ENCODE peak calls at places on chromosomes 7 and 10, in eight cellular contexts. P is GM23248; F is mesendoderm; U is pons; M is activated effector memory CD4-positive, alpha-beta T cell treated with anti-CD3 and anti-CD28 coated beads, Interleukin-2, amount 50 U/mL, for 16 hours; L is left ventricle myocardium superior; B is T1000; D is posterior cingulate gyrus. I is an unnamed sample.

GRCh38 chr7:143398616-143399015 is 10.0 kb downstream of the EPHA1 start:
- DNase-seq in D (no peak), M (no peak), L (no peak), U (no peak), F (no peak), P (no peak), B (no peak), I (no peak)

GRCh38 chr7:31111109-31111451 is 59.0 kb downstream of the ADCYAP1R1 start:
- DNase-seq in M (no peak), D (no peak), U (no peak), B (no peak), P (no peak), F (no peak), L (no peak), I (no peak)

GRCh38 chr7:107563072-107563760 is 504 bp downstream of the COG5 start:
- DNase-seq in L (no peak), F (no peak), B (no peak), D (no peak), U (peak; percentile 35), P (no peak), M (no peak), I (peak; percentile 64)

GRCh38 chr7:105388373-105389089 is at the start of gene SRPK2:
- DNase-seq in L (peak; percentile 91), F (peak; percentile 85), B (no peak), U (peak; percentile 43), P (peak; percentile 84), M (peak; percentile 91), D (peak; percentile 93), I (peak; percentile 71)

GRCh38 chr10:58282615-58283014 is 13.7 kb downstream of the CISD1 start:
- DNase-seq in P (no peak), F (peak; percentile 27), B (no peak), M (no peak), L (no peak), U (peak; percentile 61), D (no peak), I (no peak)

GRCh38 chr7:106430103-106430502 is 145.3 kb upstream of the NAMPT start:
- DNase-seq in M (no peak), D (no peak), B (no peak), P (no peak), U (no peak), L (no peak), F (no peak), I (no peak)

GRCh38 chr7:34497153-34497777 is 160.8 kb upstream of the NPSR1 start:
- DNase-seq in D (no peak), F (peak; percentile 39), M (no peak), B (no peak), U (no peak), P (peak; percentile 8), L (no peak), I (no peak)

GRCh38 chr10:79400567-79401004 is 44.8 kb downstream of the ZCCHC24 start:
- DNase-seq in L (peak; percentile 73), F (peak; percentile 57), B (no peak), M (peak; percentile 81), P (peak; percentile 58), U (peak; percentile 71), D (no peak), I (no peak)

GRCh38 chr7:3063016-3063753 is 19.5 kb upstream of the CARD11 start:
- DNase-seq in F (no peak), D (no peak), U (no peak), L (no peak), P (no peak), B (no peak), M (peak; percentile 90), I (no peak)

GRCh38 chr10:52376665-52377354 is 62.7 kb downstream of the DKK1 start:
- DNase-seq in M (no peak), P (no peak), L (no peak), F (peak; percentile 75), U (no peak), D (no peak), B (no peak), I (no peak)

GRCh38 chr10:21069929-21070363 is 172.8 kb upstream of the NEBL start:
- DNase-seq in U (no peak), B (no peak), M (no peak), P (no peak), L (no peak), F (peak; percentile 31), D (no peak), I (no peak)

GRCh38 chr10:86182150-86182549 is 184.4 kb downstream of the GRID1 start:
- DNase-seq in B (no peak), L (no peak), M (peak; percentile 36), D (peak; percentile 92), F (no peak), P (no peak), U (peak; percentile 95), I (no peak)

GRCh38 chr10:68096913-68097509 is 12.3 kb upstream of the MYPN start:
- DNase-seq in L (no peak), M (no peak), P (peak; percentile 96), B (peak; percentile 51), D (no peak), U (peak; percentile 17), F (peak; percentile 85), I (peak; percentile 90)

GRCh38 chr7:117134885-117135552 is 181.7 kb downstream of the ST7 start:
- DNase-seq in F (no peak), P (no peak), B (no peak), D (no peak), M (no peak), L (no peak), U (no peak), I (no peak)

GRCh38 chr10:111522141-111522540 is 445.3 kb downstream of the ADRA2A start:
- DNase-seq in B (no peak), M (no peak), F (no peak), L (no peak), P (no peak), U (no peak), D (no peak), I (no peak)

GRCh38 chr7:39603931-39604330 is 19.4 kb upstream of the RALA start:
- DNase-seq in L (no peak), U (no peak), M (no peak), B (no peak), F (no peak), P (no peak), D (no peak), I (no peak)

GRCh38 chr10:43352951-43353350 is 18.5 kb upstream of the FXYD4 start:
- DNase-seq in B (no peak), L (no peak), F (no peak), U (no peak), M (no peak), D (peak; percentile 26), P (no peak), I (no peak)

GRCh38 chr10:77163670-77164348 is 473.8 kb downstream of the KCNMA1 start:
- DNase-seq in L (no peak), U (no peak), B (peak; percentile 84), F (peak; percentile 17), D (no peak), M (no peak), P (peak; percentile 99), I (peak; percentile 94)

GRCh38 chr10:34911661-34912205 is 96.6 kb upstream of the PARD3 start:
- DNase-seq in D (no peak), M (peak; percentile 38), F (no peak), U (no peak), B (no peak), P (peak; percentile 70), L (no peak), I (no peak)

GRCh38 chr7:122433765-122434164 is 129.2 kb upstream of the FEZF1 start:
- DNase-seq in F (peak; percentile 25), L (no peak), U (no peak), P (no peak), M (no peak), D (no peak), B (no peak), I (no peak)

GRCh38 chr7:54546081-54546985 is 4.2 kb downstream of the VSTM2A start:
- DNase-seq in L (no peak), B (no peak), M (no peak), U (no peak), D (peak; percentile 82), F (peak; percentile 86), P (no peak), I (no peak)

GRCh38 chr10:46220187-46220586 is 66.6 kb upstream of the ANTXRL start:
- DNase-seq in M (no peak), F (no peak), P (no peak), L (peak; percentile 15), B (no peak), U (no peak), D (no peak), I (no peak)

GRCh38 chr10:131852823-131853609 is 47.8 kb upstream of the PPP2R2D start:
- DNase-seq in D (no peak), F (no peak), B (no peak), M (peak; percentile 50), P (no peak), U (no peak), L (no peak), I (no peak)

GRCh38 chr7:16980539-16980938 is 98.8 kb upstream of the AGR3 start:
- DNase-seq in M (no peak), B (no peak), L (no peak), F (no peak), P (no peak), D (no peak), U (no peak), I (no peak)

GRCh38 chr10:70430489-70431445 is 10.7 kb downstream of the NODAL start:
- DNase-seq in L (peak; percentile 63), B (no peak), F (peak; percentile 70), M (peak; percentile 45), U (peak; percentile 64), P (peak; percentile 67), D (no peak), I (no peak)

GRCh38 chr10:100020161-100020882 is 10.6 kb upstream of the DNMBP start:
- DNase-seq in P (no peak), D (no peak), L (no peak), U (no peak), F (no peak), B (no peak), M (no peak), I (no peak)

GRCh38 chr7:56078196-56078595 is 14.1 kb downstream of the SUMF2 start:
- DNase-seq in P (no peak), F (no peak), B (no peak), L (no peak), M (peak; percentile 62), U (no peak), D (no peak), I (no peak)

GRCh38 chr7:29231671-29232267 is 37.2 kb downstream of the CHN2 start:
- DNase-seq in P (no peak), B (no peak), M (no peak), D (no peak), L (no peak), U (no peak), F (no peak), I (no peak)

GRCh38 chr7:105719919-105720318 is 138.6 kb upstream of the EFCAB10 start:
- DNase-seq in L (no peak), F (no peak), D (no peak), U (no peak), B (no peak), P (no peak), M (no peak), I (no peak)

GRCh38 chr10:47037654-47038425 is 126.6 kb downstream of the PTPN20 start:
- DNase-seq in U (no peak), F (no peak), L (no peak), B (no peak), P (no peak), M (peak; percentile 33), D (no peak), I (peak; percentile 37)